ENCODE peak calls at places on chromosomes 5 and 9, in seven cellular contexts. L is kidney glomerular epithelial cell; K is amniotic stem cell; F is activated naive CD4-positive, alpha-beta T cell; G is globus pallidus; X is CD8-positive, alpha-beta memory T cell; E is Panc1. J is an unnamed sample.

GRCh38 chr9:101235105-101235866 is 149.5 kb downstream of the BAAT start:
- DNase-seq in L (peak), K (no peak), F (no peak), G (peak), X (no peak), E (no peak), J (no peak)

GRCh38 chr5:42993516-42994284 is 46.4 kb downstream of the ANXA2R start:
- DNase-seq in L (no peak), K (peak), F (peak), G (peak), X (peak), E (no peak), J (peak)

GRCh38 chr9:84397822-84398221 is 57.3 kb upstream of the SLC28A3 start:
- DNase-seq in L (no peak), K (peak), F (no peak), G (no peak), X (no peak), E (no peak), J (no peak)

GRCh38 chr9:21331676-21332402 is 3.4 kb downstream of the KLHL9 start:
- DNase-seq in L (no peak), K (no peak), F (no peak), G (no peak), X (no peak), E (no peak), J (no peak)

GRCh38 chr9:116190997-116191396 is 37.4 kb downstream of the PAPPA start:
- DNase-seq in L (peak), K (no peak), F (no peak), G (no peak), X (no peak), E (no peak), J (no peak)

GRCh38 chr5:139431706-139432105 is 7.6 kb downstream of the DNAJC18 start:
- DNase-seq in L (no peak), K (no peak), F (no peak), G (no peak), X (no peak), E (no peak), J (no peak)

GRCh38 chr9:114396558-114397218 is 8.9 kb upstream of the AKNA start:
- DNase-seq in L (no peak), K (peak), F (no peak), G (no peak), X (no peak), E (no peak), J (no peak)

GRCh38 chr9:87725900-87726709 is at the start of gene CTSL:
- DNase-seq in L (peak), K (peak), F (peak), G (peak), X (no peak), E (no peak), J (no peak)

GRCh38 chr5:58322453-58322852 is 137.4 kb downstream of the PLK2 start:
- DNase-seq in L (peak), K (peak), F (no peak), G (no peak), X (no peak), E (no peak), J (no peak)

GRCh38 chr9:91035825-91036208 is 234.2 kb downstream of the SYK start:
- DNase-seq in L (no peak), K (no peak), F (no peak), G (no peak), X (no peak), E (no peak), J (no peak)

GRCh38 chr9:34237836-34238235 is 59.0 kb downstream of the UBAP1 start:
- DNase-seq in L (no peak), K (no peak), F (no peak), G (no peak), X (no peak), E (no peak), J (no peak)

GRCh38 chr9:27189426-27189825 is 80.4 kb downstream of the TEK start:
- DNase-seq in L (no peak), K (no peak), F (no peak), G (no peak), X (no peak), E (no peak), J (no peak)

GRCh38 chr5:152556779-152557178 is 151.7 kb upstream of the NMUR2 start:
- DNase-seq in L (no peak), K (no peak), F (no peak), G (no peak), X (no peak), E (no peak), J (no peak)

GRCh38 chr5:159174511-159175168 is 34.7 kb downstream of the RNF145 start:
- DNase-seq in L (no peak), K (no peak), F (no peak), G (no peak), X (no peak), E (no peak), J (no peak)

GRCh38 chr5:142803428-142804111 is 33.4 kb downstream of the ARHGAP26 start:
- DNase-seq in L (peak), K (no peak), F (no peak), G (no peak), X (no peak), E (no peak), J (no peak)

GRCh38 chr9:114606597-114607207 is 4.4 kb upstream of the TMEM268 start:
- DNase-seq in L (no peak), K (no peak), F (no peak), G (no peak), X (no peak), E (no peak), J (no peak)

GRCh38 chr9:86324901-86325300 is 29.3 kb downstream of the TUT7 start:
- DNase-seq in L (no peak), K (no peak), F (no peak), G (no peak), X (no peak), E (no peak), J (no peak)

GRCh38 chr5:61603211-61603908 is 271.3 kb downstream of the ZSWIM6 start:
- DNase-seq in L (no peak), K (no peak), F (no peak), G (peak), X (no peak), E (no peak), J (no peak)

GRCh38 chr9:21690561-21690960 is 111.9 kb upstream of the MTAP start:
- DNase-seq in L (no peak), K (no peak), F (no peak), G (no peak), X (no peak), E (no peak), J (no peak)

GRCh38 chr9:94603259-94603776 is 9.7 kb upstream of the FBP2 start:
- DNase-seq in L (peak), K (peak), F (peak), G (peak), X (peak), E (peak), J (peak)

GRCh38 chr9:87786876-87787275 is 61.0 kb downstream of the CTSL start:
- DNase-seq in L (no peak), K (no peak), F (no peak), G (no peak), X (no peak), E (no peak), J (no peak)

GRCh38 chr5:77145666-77146065 is 58.6 kb upstream of the ZBED3 start:
- DNase-seq in L (peak), K (peak), F (no peak), G (no peak), X (no peak), E (no peak), J (no peak)

GRCh38 chr5:9622891-9623547 is 7.1 kb downstream of the TAS2R1 start:
- DNase-seq in L (peak), K (peak), F (no peak), G (peak), X (no peak), E (no peak), J (no peak)

GRCh38 chr5:91011029-91011428 is 372.1 kb downstream of the ARRDC3 start:
- DNase-seq in L (no peak), K (no peak), F (no peak), G (no peak), X (no peak), E (no peak), J (no peak)

GRCh38 chr5:174617910-174618309 is 106.5 kb upstream of the MSX2 start:
- DNase-seq in L (no peak), K (no peak), F (no peak), G (no peak), X (no peak), E (no peak), J (no peak)